ENCODE peak calls at places on chromosomes 3 and 15, in four cellular contexts. B is dorsolateral prefrontal cortex, H is body of pancreas, U is GM20000. P is an unnamed sample.

GRCh38 chr3:114299421-114299820 is 5.6 kb downstream of the TIGIT start:
- DNase-seq in H (peak), B (no peak), U (peak), P (no peak)

GRCh38 chr3:126310816-126311215 is 46.4 kb downstream of the KLF15 start:
- DNase-seq in U (no peak), H (no peak), B (no peak), P (no peak)

GRCh38 chr3:32106929-32107362 is 526 bp downstream of the GPD1L start:
- DNase-seq in U (peak), B (peak), H (peak), P (no peak)

GRCh38 chr15:63251701-63252100 is 25.7 kb upstream of the APH1B start:
- DNase-seq in H (no peak), U (no peak), B (no peak), P (no peak)

GRCh38 chr3:63940389-63940757 is 28.2 kb upstream of the SCAANT1 start:
- DNase-seq in U (no peak), B (no peak), H (no peak), P (no peak)

GRCh38 chr3:775178-775885 is 317.5 kb upstream of the CNTN6 start:
- DNase-seq in H (no peak), U (no peak), B (no peak), P (no peak)

GRCh38 chr3:12966847-12967750 is 106.1 kb downstream of the IQSEC1 start:
- DNase-seq in U (no peak), H (peak), B (no peak), P (peak)

GRCh38 chr15:38316311-38316710 is 63.7 kb downstream of the SPRED1 start:
- DNase-seq in H (no peak), U (no peak), B (no peak), P (no peak)

GRCh38 chr3:20537234-20537633 is 351.2 kb upstream of the SGO1 start:
- DNase-seq in U (no peak), B (no peak), H (no peak), P (no peak)

GRCh38 chr15:77470227-77470626 is 49.5 kb downstream of the HMG20A start:
- DNase-seq in H (no peak), B (no peak), U (no peak), P (no peak)

GRCh38 chr3:9074079-9074478 is 110.8 kb upstream of the RAD18 start:
- DNase-seq in U (no peak), H (no peak), B (no peak), P (no peak)

GRCh38 chr15:29476503-29477080 is 207.0 kb upstream of the NSMCE3 start:
- DNase-seq in U (peak), B (no peak), H (no peak), P (no peak)

GRCh38 chr3:8621872-8622271 is 22.7 kb downstream of the SSUH2 start:
- DNase-seq in H (no peak), U (no peak), B (no peak), P (no peak)

GRCh38 chr3:67362686-67363085 is 291.7 kb downstream of the SUCLG2 start:
- DNase-seq in U (no peak), B (no peak), H (no peak), P (no peak)

GRCh38 chr15:74631935-74632560 is 16.4 kb downstream of the CLK3 start:
- DNase-seq in B (peak), U (peak), H (peak), P (no peak)

GRCh38 chr3:128072454-128073184 is 20.4 kb downstream of the SEC61A1 start:
- DNase-seq in U (no peak), H (peak), B (no peak), P (no peak)

GRCh38 chr3:58630081-58630709 is 36.4 kb downstream of the FAM3D start:
- DNase-seq in H (peak), U (peak), B (peak), P (peak)

GRCh38 chr3:10244004-10244403 is 4.3 kb upstream of the TATDN2 start:
- DNase-seq in B (no peak), H (no peak), U (no peak), P (no peak)

GRCh38 chr3:45611619-45612018 is 17.1 kb downstream of the LIMD1 start:
- DNase-seq in U (no peak), H (peak), B (peak), P (no peak)

GRCh38 chr15:42094512-42094963 is at the start of gene PLA2G4D:
- DNase-seq in B (no peak), U (no peak), H (no peak), P (no peak)

GRCh38 chr3:63972196-63972595 is 51.1 kb downstream of the PSMD6 start:
- DNase-seq in U (no peak), H (no peak), B (no peak), P (no peak)

GRCh38 chr3:138835177-138835757 is 539 bp upstream of the PIK3CB start:
- DNase-seq in U (peak), H (no peak), B (no peak), P (no peak)

GRCh38 chr3:197516517-197516889 is 39.3 kb downstream of the BDH1 start:
- DNase-seq in B (no peak), U (no peak), H (peak), P (no peak)

GRCh38 chr15:72770673-72771328 is 12.8 kb downstream of the ADPGK start:
- DNase-seq in H (no peak), B (no peak), U (no peak), P (no peak)

DNA sequence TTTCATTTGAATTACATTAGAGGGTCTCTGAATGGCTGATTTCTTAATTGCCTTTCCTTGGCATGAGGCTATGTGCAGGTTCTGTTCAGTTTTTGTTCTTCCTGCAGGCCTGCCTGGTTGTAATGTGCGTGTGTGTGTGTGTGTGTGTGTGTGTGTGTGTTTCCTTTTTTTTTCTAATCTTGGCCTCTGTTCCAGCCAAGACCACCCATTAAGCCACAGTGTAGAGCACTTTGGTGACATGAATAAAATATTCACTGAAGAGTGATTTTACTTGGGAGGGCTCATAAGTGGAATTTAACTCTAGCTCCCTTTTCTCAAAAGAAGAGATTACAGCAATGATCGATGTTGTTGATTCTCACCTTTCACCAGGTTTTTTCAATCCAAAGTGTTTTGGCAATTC is 617.7 kb downstream of the RBMS3 start:
- DNase-seq in U (no peak), H (no peak), B (no peak), P (no peak)
- TF ChIP-seq CTCF in U (no peak), H (no peak), B (no peak), P (no peak)

DNA sequence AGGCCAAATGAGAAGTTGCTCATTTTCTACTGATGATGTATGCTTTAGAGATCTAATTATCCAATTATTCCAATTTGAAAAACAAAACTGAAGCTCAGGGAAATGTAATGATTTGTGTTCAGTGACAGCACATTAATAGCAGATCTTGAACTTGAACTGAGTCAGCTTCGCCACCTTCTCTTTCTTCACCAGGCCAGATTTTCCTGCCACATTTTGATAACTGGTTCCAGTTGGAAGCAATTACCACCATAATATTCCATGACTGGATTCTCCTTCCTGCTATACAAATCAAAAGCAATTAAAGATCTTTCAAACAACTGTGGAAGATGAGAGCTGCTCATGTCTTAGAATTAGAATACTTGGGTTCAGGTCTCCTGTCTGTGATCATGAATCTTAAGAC is 334.1 kb downstream of the RBMS3 start:
- DNase-seq in H (no peak), B (no peak), U (no peak), P (no peak)
- TF ChIP-seq CTCF in H (no peak), B (no peak), U (no peak), P (no peak)

DNA sequence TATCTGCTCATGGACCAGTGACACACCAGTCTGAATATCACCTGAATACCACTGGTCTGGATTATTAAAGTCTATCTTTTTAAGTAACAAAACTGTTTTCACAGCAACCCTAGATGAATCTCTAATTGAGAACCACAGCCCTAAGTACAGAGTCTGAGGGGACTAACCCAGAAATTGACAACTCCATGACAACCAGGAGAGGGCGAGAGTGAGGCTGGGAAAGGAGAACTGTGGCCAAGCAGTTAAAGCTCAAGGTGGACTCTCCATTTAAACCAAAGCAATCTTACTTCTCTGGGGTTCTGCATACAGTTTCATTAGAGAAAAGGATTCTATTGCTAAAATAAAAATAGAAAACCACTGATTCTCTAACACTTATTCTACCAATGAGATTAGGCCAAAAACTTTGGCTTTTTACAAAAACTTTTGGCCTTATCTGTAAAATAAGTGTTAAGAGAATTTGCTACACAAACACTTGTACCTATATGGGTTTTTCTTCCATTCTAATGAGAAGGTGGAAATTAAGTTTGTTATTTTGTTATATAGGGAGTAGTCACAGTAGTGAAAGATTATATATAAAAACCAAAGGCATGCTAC is 11.4 kb downstream of the NEK10 start:
- DNase-seq in U (peak), H (peak), B (no peak), P (no peak)
- TF ChIP-seq CTCF in U (peak), H (peak), B (no peak), P (peak)

GRCh38 chr3:129552287-129553050 is 9.5 kb downstream of the H1-8 start:
- DNase-seq in H (no peak), U (no peak), B (peak), P (no peak)
- TF ChIP-seq CTCF in H (no peak), U (no peak), B (no peak), P (no peak)

DNA sequence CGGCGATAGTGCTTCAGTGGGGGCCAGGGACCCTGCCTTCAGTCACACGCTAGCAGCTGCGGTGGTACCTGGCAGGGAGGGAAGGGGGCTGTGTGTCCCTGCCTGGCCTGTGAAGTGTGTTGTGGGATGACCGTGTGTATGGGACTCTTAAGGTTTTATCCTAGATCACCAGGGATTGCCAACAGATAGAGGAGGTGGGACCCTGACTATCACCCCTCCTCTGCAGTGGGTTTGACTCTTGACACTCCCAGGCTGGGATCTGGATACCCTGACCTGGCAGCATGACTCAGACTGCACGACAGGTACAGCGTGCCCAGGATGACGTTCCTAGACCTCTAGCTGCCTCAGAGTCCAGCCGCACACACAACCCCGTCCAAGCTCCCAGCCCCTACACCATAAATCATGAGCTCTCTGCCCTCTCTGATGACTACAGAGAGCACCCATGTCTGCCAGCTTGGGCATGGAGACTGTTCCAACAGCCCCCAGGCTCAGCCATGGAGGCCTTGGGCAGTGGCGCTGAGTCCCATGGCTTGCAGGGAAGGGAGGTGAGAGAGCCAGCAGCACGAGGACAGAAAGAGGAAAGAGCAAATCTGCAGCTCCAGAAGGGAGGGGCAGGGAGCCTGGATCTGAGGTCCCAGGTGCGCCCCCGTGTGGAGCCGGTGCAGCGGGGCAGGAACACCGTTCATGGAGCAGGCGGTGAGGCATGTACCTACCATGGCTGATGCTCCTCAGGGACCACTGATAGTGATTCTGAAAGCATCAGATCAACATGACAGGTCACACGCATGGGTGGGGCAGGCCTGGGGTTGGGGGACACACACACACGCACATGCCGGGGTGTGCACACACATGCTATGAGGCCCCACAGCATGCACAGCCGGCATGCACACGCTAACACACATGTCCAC is 71.0 kb downstream of the ADAMTS7 start:
- DNase-seq in B (no peak), U (no peak), H (peak), P (peak)
- TF ChIP-seq CTCF in B (no peak), U (peak), H (peak), P (peak)

GRCh38 chr15:66705277-66705927 is 3.4 kb downstream of the SMAD6 start:
- DNase-seq in H (no peak), U (no peak), B (no peak), P (no peak)

GRCh38 chr15:66704783-66705113 is 2.7 kb downstream of the SMAD6 start:
- DNase-seq in H (peak), U (no peak), B (no peak), P (no peak)

GRCh38 chr15:66706840-66707239 is 4.8 kb downstream of the SMAD6 start:
- DNase-seq in U (no peak), H (no peak), B (no peak), P (no peak)

GRCh38 chr15:66707310-66708160 is 5.5 kb downstream of the SMAD6 start:
- DNase-seq in B (no peak), U (no peak), H (peak), P (no peak)

GRCh38 chr15:66706225-66706732 is 4.2 kb downstream of the SMAD6 start:
- DNase-seq in B (no peak), U (peak), H (peak), P (no peak)
- TF ChIP-seq CTCF in B (peak), U (no peak), H (peak), P (peak)

GRCh38 chr3:97763586-97764148 is 891 bp upstream of the ARL6 start:
- DNase-seq in U (no peak), H (no peak), B (no peak), P (no peak)

DNA sequence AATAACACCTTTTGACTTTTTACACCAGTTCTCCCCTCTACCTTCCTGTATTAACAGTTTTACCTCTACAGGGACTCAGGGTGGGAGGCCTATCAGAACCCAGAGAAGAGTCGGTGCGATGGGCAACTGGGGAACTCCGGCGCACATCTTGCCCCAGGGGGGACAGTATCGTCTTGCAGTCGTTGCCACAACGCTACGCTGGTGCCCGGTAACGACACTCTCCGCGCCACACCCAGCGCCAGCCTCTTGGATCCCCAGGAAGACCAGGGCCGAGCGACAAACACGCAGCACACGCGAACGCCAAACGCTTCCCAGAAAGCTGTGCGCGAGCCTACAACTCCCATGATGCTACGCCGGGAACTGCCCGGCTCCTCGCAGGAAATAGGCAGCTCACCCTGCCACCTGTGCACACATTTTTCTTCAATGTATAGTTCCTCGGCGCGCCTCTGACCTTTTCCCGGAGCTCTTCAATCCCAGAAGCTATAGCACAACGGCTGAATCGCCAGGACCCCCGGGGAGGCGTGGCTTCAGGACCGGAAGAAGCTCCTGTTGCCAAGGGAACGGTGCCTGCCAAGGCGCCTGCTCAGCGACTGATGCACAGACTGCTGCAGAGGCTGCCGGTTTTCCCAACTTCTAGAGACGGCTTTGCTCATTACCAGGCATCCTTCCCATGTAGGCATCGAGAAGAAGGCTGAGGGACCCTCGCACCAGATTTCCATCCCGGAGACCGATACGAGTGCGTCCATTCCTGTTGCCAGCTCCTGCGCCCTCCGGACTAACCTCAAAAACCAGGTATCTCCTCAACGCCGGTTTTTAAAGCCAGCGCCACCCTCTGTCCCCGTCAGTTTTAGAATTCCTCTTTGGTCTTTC is at the start of gene ARL6:
- DNase-seq in H (peak), U (peak), B (peak), P (peak)
- TF ChIP-seq CTCF in H (no peak), U (no peak), B (no peak), P (peak)

P was measured in osteocyte.